ENCODE peak calls at places on chromosomes 7 and 10, in five cellular contexts. P is uterus; E is HFF-Myc; S is CD8-positive, alpha-beta T cell; K is astrocyte of the cerebellum. T is an unnamed sample.

GRCh38 chr7:135181261-135181928 is 10.9 kb upstream of the CYREN start:
- DNase-seq in P (no peak), E (no peak), S (no peak), K (no peak), T (no peak)

GRCh38 chr10:71320592-71320991 is 1.5 kb downstream of the SLC29A3 start:
- DNase-seq in P (no peak), E (no peak), S (no peak), K (no peak), T (no peak)

GRCh38 chr7:80630611-80631010 is 7.8 kb upstream of the CD36 start:
- DNase-seq in P (no peak), E (no peak), S (no peak), K (peak; percentile 36), T (no peak)

GRCh38 chr7:47493971-47494370 is 87.9 kb downstream of the TNS3 start:
- DNase-seq in P (no peak), E (no peak), S (no peak), K (no peak), T (no peak)

GRCh38 chr10:96842896-96843723 is 11.0 kb downstream of the LCOR start:
- DNase-seq in P (no peak), E (no peak), S (no peak), K (no peak), T (no peak)

GRCh38 chr10:30781571-30782542 is 152.3 kb upstream of the LYZL2 start:
- DNase-seq in P (no peak), E (peak; percentile 56), S (no peak), K (no peak), T (no peak)

GRCh38 chr10:97785731-97786130 is 13.9 kb upstream of the SFRP5 start:
- DNase-seq in P (no peak), E (no peak), S (no peak), K (no peak), T (no peak)

GRCh38 chr10:60429084-60429849 is 39.6 kb upstream of the ANK3 start:
- DNase-seq in P (no peak), E (no peak), S (no peak), K (no peak), T (no peak)

DNA sequence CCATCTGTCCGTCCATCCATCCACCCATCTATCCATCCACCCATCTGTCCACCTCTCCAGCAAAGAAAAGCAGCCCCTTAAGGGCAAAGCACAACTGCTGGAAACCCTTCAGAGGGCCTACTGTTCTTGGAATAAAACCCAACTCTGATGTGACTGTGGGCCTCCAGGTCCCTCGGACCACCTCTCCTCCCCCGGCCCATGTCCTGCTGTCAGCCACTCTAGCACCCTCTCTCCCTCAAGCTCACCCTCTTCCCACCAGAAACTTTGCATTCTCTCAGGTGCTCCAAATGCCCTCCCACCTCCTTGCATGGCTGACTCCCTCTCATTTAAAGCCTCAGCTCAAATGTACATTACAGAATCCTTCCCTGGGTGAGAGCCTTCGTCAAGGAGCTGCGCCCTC is 110.3 kb downstream of the ARHGAP22 start:
- DNase-seq in P (no peak), E (no peak), S (no peak), K (no peak), T (no peak)
- H3K4me3 ChIP-seq in P (no peak overlapping the region), E (no peak overlapping the region), S (no peak overlapping the region), K (no peak overlapping the region), T (no peak overlapping the region)

GRCh38 chr7:77935652-77936348 is 137.2 kb downstream of the PHTF2 start:
- DNase-seq in P (no peak), E (no peak), S (no peak), K (no peak), T (no peak)
- TF ChIP-seq CTCF in P (peak; percentile 11), E (no peak), S (no peak), K (no peak), T (no peak)

GRCh38 chr10:69457771-69458237 is 6.5 kb downstream of the TSPAN15 start:
- DNase-seq in P (no peak), E (no peak), S (no peak), K (no peak), T (no peak)
- H3K4me3 ChIP-seq in P (no peak overlapping the region), E (no peak overlapping the region), S (no peak overlapping the region), K (no peak overlapping the region), T (no peak overlapping the region)

GRCh38 chr10:127720903-127721302 is 16.1 kb upstream of the FOXI2 start:
- DNase-seq in P (no peak), E (no peak), S (no peak), K (no peak), T (no peak)
- TF ChIP-seq CTCF in P (no peak), E (no peak), S (no peak), K (no peak), T (no peak)

GRCh38 chr10:18577823-18578685 is 73.3 kb downstream of the NSUN6 start:
- DNase-seq in P (no peak), E (no peak), S (no peak), K (no peak), T (no peak)
- H3K4me3 ChIP-seq in P (no peak overlapping the region), E (no peak overlapping the region), S (no peak overlapping the region), K (no peak overlapping the region), T (no peak overlapping the region)

GRCh38 chr10:4025339-4025738 is 240.3 kb upstream of the KLF6 start:
- DNase-seq in P (no peak), E (no peak), S (no peak), K (no peak), T (no peak)
- TF ChIP-seq CTCF in P (no peak), E (no peak), S (no peak), K (no peak), T (no peak)

DNA sequence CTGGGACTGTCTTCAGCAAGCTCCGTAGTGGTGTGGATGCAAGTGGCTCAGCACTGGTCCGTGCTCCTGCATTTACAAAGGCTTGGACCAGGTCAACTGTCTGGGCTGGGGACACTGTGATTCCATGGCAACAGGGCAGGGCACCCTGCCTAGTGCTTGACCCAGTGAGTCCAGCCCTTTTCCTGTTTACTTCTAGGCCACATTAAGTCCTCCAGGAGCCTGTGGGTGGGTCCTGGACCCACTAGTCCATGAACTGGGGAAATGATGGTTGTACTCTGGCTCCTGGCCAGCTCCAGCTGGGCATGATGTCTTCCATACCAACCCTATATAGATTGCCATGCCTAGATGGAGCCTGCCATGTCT is 152.0 kb downstream of the RPS24 start:
- DNase-seq in P (peak; percentile 35), E (no peak), S (no peak), K (no peak), T (no peak)
- H3K4me3 ChIP-seq in P (no peak overlapping the region), E (no peak overlapping the region), S (no peak overlapping the region), K (no peak overlapping the region), T (no peak overlapping the region)

DNA sequence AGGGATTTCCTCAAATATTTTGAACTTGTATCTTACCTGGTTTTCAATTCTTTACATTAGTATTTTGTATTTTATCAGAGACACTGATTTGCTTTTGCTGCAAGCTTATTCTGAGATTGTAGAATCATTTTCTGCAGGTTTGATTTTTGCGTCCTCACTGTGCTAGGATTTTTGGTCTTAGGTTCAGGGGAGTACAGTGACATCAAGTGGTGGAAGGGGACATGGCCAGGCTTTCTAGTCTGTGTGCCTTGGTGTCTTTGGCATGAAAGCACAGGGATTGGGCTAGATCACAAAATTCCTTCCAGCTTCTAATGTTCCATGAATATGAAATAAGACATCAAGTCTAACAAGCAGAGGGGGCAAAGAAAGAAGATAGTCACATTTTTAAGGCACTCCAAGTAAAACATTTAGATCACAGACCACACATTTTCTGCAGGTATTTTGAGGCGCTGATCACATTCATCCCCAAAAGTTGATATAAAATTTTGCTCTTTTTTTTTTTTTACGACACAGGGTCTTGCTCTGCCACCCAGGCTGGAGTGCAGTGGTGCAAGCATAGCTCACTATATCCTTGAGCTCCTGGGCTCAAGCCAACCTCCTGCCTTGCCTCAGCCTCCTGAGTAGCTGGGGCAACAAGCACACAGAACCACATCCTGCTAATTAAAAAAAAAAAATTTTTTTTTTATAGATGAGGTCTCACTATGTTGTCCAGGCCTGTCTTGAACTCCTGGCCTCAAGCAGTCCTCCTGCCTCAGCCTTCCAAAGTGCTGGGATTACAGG is 124.4 kb downstream of the PON1 start:
- DNase-seq in P (peak; percentile 19), E (no peak), S (no peak), K (peak; percentile 60), T (no peak)
- TF ChIP-seq CTCF in P (peak; percentile 38), E (peak; percentile 68), S (no peak), K (peak; percentile 87), T (peak; percentile 29)

GRCh38 chr7:55593515-55594318 is 21.4 kb upstream of the VOPP1 start:
- DNase-seq in P (peak; percentile 43), E (no peak), S (peak; percentile 59), K (no peak), T (peak; percentile 76)
- H3K4me3 ChIP-seq in P (no peak overlapping the region), E (no peak overlapping the region), S (no peak overlapping the region), K (no peak overlapping the region), T (no peak overlapping the region)

DNA sequence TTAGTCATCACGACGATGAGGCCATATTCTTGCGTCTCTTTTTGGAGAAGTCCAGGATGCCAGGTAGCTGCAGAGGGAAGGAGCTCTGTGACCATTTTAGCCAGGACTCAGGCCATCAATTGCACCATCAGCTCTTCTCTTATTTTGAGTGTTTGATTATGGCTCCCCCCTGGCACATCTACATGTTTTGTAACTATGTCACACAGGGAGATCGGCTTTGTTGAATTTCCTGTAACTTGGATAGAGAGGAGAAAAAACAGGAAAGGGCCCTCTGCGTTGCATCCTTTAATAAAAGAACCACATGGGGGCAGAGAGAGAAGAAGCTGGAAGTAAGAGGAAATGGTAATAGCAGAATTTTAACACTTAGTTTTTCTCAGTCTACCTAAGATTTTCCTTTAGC is 414.1 kb downstream of the LRMDA start:
- DNase-seq in P (no peak), E (no peak), S (no peak), K (no peak), T (no peak)
- TF ChIP-seq CTCF in P (peak; percentile 11), E (no peak), S (no peak), K (peak; percentile 11), T (no peak)

T was measured in ascending aorta.